ENCODE peak calls at places on chromosomes 7 and 10, in eight cellular contexts. I is posterior cingulate gyrus; M is right atrium auricular region; E is hepatocyte; S is activated naive CD8-positive, alpha-beta T cell treated with anti-CD3 and anti-CD28 coated beads for 36 hours; N is activated naive CD4-positive, alpha-beta T cell; K is nucleus accumbens; B is NCI-H1417 treated with DMSO at 0.1 percent for 48 hours. R is an unnamed sample.
A peak's percentile ranks its signal among the peaks of the same experiment; 100 is the strongest.

GRCh38 chr7:93799750-93800357 is 90.7 kb downstream of the TFPI2 start:
- DNase-seq in N (no peak), K (no peak), S (no peak), E (peak; percentile 18), B (no peak), I (no peak), M (no peak), R (no peak)

GRCh38 chr7:28958235-28958945 is at the start of gene TRIL:
- DNase-seq in N (no peak), E (peak; percentile 79), K (no peak), B (no peak), I (peak; percentile 73), S (peak; percentile 17), M (peak; percentile 72), R (peak; percentile 7)

GRCh38 chr7:72430531-72430930 is 18.4 kb upstream of the CALN1 start:
- DNase-seq in M (no peak), E (no peak), B (no peak), K (no peak), S (no peak), I (no peak), N (no peak), R (no peak)

GRCh38 chr10:75276029-75276872 is 40.5 kb upstream of the COMTD1 start:
- DNase-seq in E (no peak), K (no peak), N (no peak), M (no peak), I (no peak), S (no peak), B (no peak), R (no peak)

GRCh38 chr10:48523212-48523819 is 81.6 kb downstream of the ARHGAP22 start:
- DNase-seq in I (no peak), K (no peak), M (peak; percentile 65), B (no peak), N (no peak), S (no peak), E (peak; percentile 62), R (no peak)

GRCh38 chr10:29102636-29103035 is 186.2 kb upstream of the LYZL1 start:
- DNase-seq in M (no peak), E (no peak), B (no peak), K (no peak), N (no peak), I (no peak), S (no peak), R (no peak)

GRCh38 chr10:78768041-78768569 is 300.7 kb upstream of the ZMIZ1 start:
- DNase-seq in S (no peak), B (no peak), I (no peak), E (no peak), N (no peak), M (no peak), K (no peak), R (no peak)

GRCh38 chr7:30797294-30798040 is 26.2 kb downstream of the MINDY4 start:
- DNase-seq in N (no peak), M (no peak), E (peak; percentile 44), I (no peak), K (no peak), B (no peak), S (no peak), R (no peak)

GRCh38 chr7:75776295-75776971 is 4.4 kb upstream of the CCL26 start:
- DNase-seq in E (no peak), K (no peak), M (no peak), I (no peak), B (no peak), S (peak; percentile 64), N (no peak), R (peak; percentile 59)

GRCh38 chr7:45689797-45690761 is 115.9 kb downstream of the ADCY1 start:
- DNase-seq in I (no peak), E (no peak), K (no peak), N (no peak), M (peak; percentile 30), S (no peak), B (no peak), R (no peak)

GRCh38 chr7:142859411-142859810 is 4.5 kb downstream of the EPHB6 start:
- DNase-seq in B (no peak), N (no peak), I (no peak), S (no peak), K (no peak), M (no peak), E (no peak), R (no peak)

GRCh38 chr10:34612446-34612845 is 202.7 kb downstream of the PARD3 start:
- DNase-seq in B (no peak), N (no peak), S (no peak), K (no peak), M (no peak), E (no peak), I (no peak), R (no peak)

GRCh38 chr7:129684777-129685176 is 73.3 kb downstream of the NRF1 start:
- DNase-seq in S (no peak), M (no peak), E (no peak), K (no peak), N (no peak), B (no peak), I (no peak), R (no peak)

GRCh38 chr7:17680943-17681351 is 259.3 kb downstream of the SNX13 start:
- DNase-seq in I (no peak), N (no peak), K (no peak), E (no peak), M (no peak), B (no peak), S (no peak), R (no peak)

GRCh38 chr10:17737021-17737965 is 14.7 kb upstream of the TMEM236 start:
- DNase-seq in E (peak; percentile 64), I (no peak), N (no peak), M (no peak), K (no peak), B (no peak), S (no peak), R (no peak)

GRCh38 chr7:73707045-73707631 is 12.3 kb downstream of the STX1A start:
- DNase-seq in I (peak; percentile 73), N (no peak), S (no peak), K (no peak), M (no peak), E (no peak), B (peak; percentile 69), R (peak; percentile 36)

GRCh38 chr10:8060704-8061121 is 6.2 kb downstream of the GATA3 start:
- DNase-seq in B (no peak), N (no peak), K (no peak), S (no peak), I (no peak), M (no peak), E (no peak), R (no peak)

GRCh38 chr10:122298598-122299301 is 27.7 kb downstream of the BTBD16 start:
- DNase-seq in K (no peak), I (peak; percentile 56), S (peak; percentile 53), E (peak; percentile 89), B (peak; percentile 4), M (peak; percentile 75), N (no peak), R (peak; percentile 65)

GRCh38 chr7:157014635-157015555 is 4.4 kb upstream of the MNX1 start:
- DNase-seq in S (no peak), E (no peak), M (no peak), K (no peak), B (no peak), N (no peak), I (no peak), R (no peak)

GRCh38 chr7:106111671-106112117 is 418 bp downstream of the SYPL1 start:
- DNase-seq in S (peak; percentile 56), K (no peak), B (peak; percentile 4), M (peak; percentile 65), E (peak; percentile 85), I (peak; percentile 46), N (no peak), R (peak; percentile 69)

GRCh38 chr7:55020481-55020871 is 1.7 kb downstream of the EGFR start:
- DNase-seq in I (no peak), S (no peak), E (peak; percentile 53), K (no peak), M (no peak), N (no peak), B (no peak), R (no peak)

GRCh38 chr7:69430502-69431145 is 167.7 kb upstream of the AUTS2 start:
- DNase-seq in M (no peak), I (no peak), E (peak; percentile 46), K (no peak), N (no peak), S (no peak), B (no peak), R (no peak)

GRCh38 chr10:31153692-31154091 is 122.0 kb upstream of the ZNF438 start:
- DNase-seq in N (no peak), K (no peak), M (no peak), I (no peak), S (no peak), E (no peak), B (no peak), R (no peak)

GRCh38 chr7:157570531-157571200 is 233.9 kb downstream of the DNAJB6 start:
- DNase-seq in S (no peak), I (no peak), E (no peak), B (no peak), N (no peak), K (no peak), M (no peak), R (no peak)

GRCh38 chr7:93897680-93898079 is 7.1 kb upstream of the TFPI2 start:
- DNase-seq in N (no peak), E (no peak), K (no peak), B (no peak), M (no peak), S (no peak), I (no peak), R (no peak)

GRCh38 chr10:125060851-125061556 is 99.4 kb downstream of the CTBP2 start:
- DNase-seq in S (peak; percentile 53), I (peak; percentile 86), K (no peak), E (peak; percentile 88), B (no peak), M (peak; percentile 87), N (no peak), R (peak; percentile 66)

GRCh38 chr7:157320607-157320979 is 16.2 kb upstream of the DNAJB6 start:
- DNase-seq in E (no peak), S (no peak), B (no peak), K (no peak), I (no peak), M (no peak), N (no peak), R (no peak)

GRCh38 chr7:158880973-158881372 is 24.6 kb downstream of the DYNC2I1 start:
- DNase-seq in M (no peak), I (no peak), B (no peak), E (no peak), K (no peak), N (no peak), S (no peak), R (no peak)

GRCh38 chr10:94103902-94104301 is 110.2 kb downstream of the PLCE1 start:
- DNase-seq in M (no peak), S (no peak), K (no peak), B (no peak), I (no peak), N (no peak), E (peak; percentile 28), R (no peak)

GRCh38 chr7:139776486-139777303 is 1.1 kb downstream of the HIPK2 start:
- DNase-seq in K (no peak), N (no peak), S (peak; percentile 19), E (peak; percentile 56), M (no peak), I (no peak), B (no peak), R (peak; percentile 30)

GRCh38 chr7:14016950-14017349 is 27.5 kb upstream of the ETV1 start:
- DNase-seq in N (no peak), S (no peak), M (no peak), K (no peak), I (no peak), E (no peak), B (no peak), R (no peak)

GRCh38 chr10:113259841-113260240 is 293.0 kb upstream of the HABP2 start:
- DNase-seq in I (no peak), E (no peak), K (no peak), S (no peak), B (no peak), M (no peak), N (no peak), R (no peak)

GRCh38 chr7:152925412-152926147 is 166.0 kb downstream of the ACTR3B start:
- DNase-seq in N (no peak), M (peak; percentile 44), K (no peak), S (no peak), I (no peak), E (peak; percentile 51), B (no peak), R (no peak)

GRCh38 chr7:98168181-98168903 is 42.9 kb upstream of the BHLHA15 start:
- DNase-seq in E (peak; percentile 88), S (peak; percentile 53), N (no peak), I (no peak), M (peak; percentile 68), B (no peak), K (no peak), R (peak; percentile 67)

R was measured in stimulated activated naive CD8-positive, alpha-beta T cell treated with anti-CD3 and anti-CD28 coated beads, Interleukin-15, Interleukin-2, amounts not matched to agents 100 U/mL and 50 U/mL, for 24 hours.